ENCODE peak calls at places on chromosomes 6 and 20, in ten cellular contexts. G is nucleus accumbens, C is epithelial cell of esophagus, A is HEK293T, D is hepatocyte, U is kidney tubule cell, I is cardiac fibroblast, M is ELR, K is NCI-H2081, J is tibial artery. Z is an unnamed sample.

GRCh38 chr20:57224641-57225138 is 41.8 kb downstream of the BMP7 start:
- DNase-seq in M (peak; percentile 25), J (no peak), U (no peak), I (no peak), A (no peak), G (no peak), C (no peak), K (no peak), D (no peak), Z (no peak)

GRCh38 chr6:166997768-166998255 is 1.4 kb upstream of the CEP43 start:
- DNase-seq in C (peak; percentile 92), A (peak; percentile 72), U (peak; percentile 87), M (peak; percentile 86), K (peak; percentile 61), G (no peak), D (peak; percentile 84), J (peak; percentile 28), I (peak; percentile 77), Z (peak; percentile 25)

GRCh38 chr6:30987304-30987703 is 3.8 kb downstream of the MUC21 start:
- DNase-seq in I (no peak), G (no peak), D (no peak), K (no peak), J (no peak), U (no peak), A (no peak), C (no peak), M (no peak), Z (no peak)

GRCh38 chr6:8090650-8091049 is 11.7 kb downstream of the EEF1E1 start:
- DNase-seq in I (no peak), G (no peak), M (no peak), J (no peak), D (no peak), C (no peak), A (no peak), K (no peak), U (no peak), Z (no peak)

GRCh38 chr6:112851141-112851540 is 504.0 kb downstream of the RFPL4B start:
- DNase-seq in C (no peak), A (no peak), D (peak; percentile 19), M (no peak), J (no peak), K (no peak), U (no peak), I (peak; percentile 19), G (no peak), Z (no peak)

GRCh38 chr6:160400426-160400825 is 52.2 kb downstream of the SLC22A3 start:
- DNase-seq in C (no peak), K (no peak), D (no peak), U (peak; percentile 39), G (no peak), J (no peak), A (no peak), M (no peak), I (peak; percentile 69), Z (no peak)

GRCh38 chr6:21104288-21104687 is 489.3 kb upstream of the SOX4 start:
- DNase-seq in A (no peak), C (no peak), U (no peak), I (no peak), D (no peak), J (no peak), K (no peak), G (no peak), M (no peak), Z (no peak)

GRCh38 chr6:109834595-109835437 is 143.3 kb upstream of the GPR6 start:
- DNase-seq in M (no peak), J (no peak), K (peak; percentile 81), U (no peak), I (no peak), C (no peak), D (peak; percentile 10), G (no peak), A (no peak), Z (no peak)

GRCh38 chr20:32135983-32136515 is 26.5 kb downstream of the TM9SF4 start:
- DNase-seq in J (no peak), U (no peak), D (no peak), C (no peak), A (no peak), M (no peak), I (no peak), G (no peak), K (no peak), Z (no peak)

GRCh38 chr20:50366270-50367103 is 143.7 kb upstream of the PTPN1 start:
- DNase-seq in J (peak; percentile 60), D (peak; percentile 92), U (peak; percentile 77), M (peak; percentile 70), I (peak; percentile 92), C (peak; percentile 76), A (peak; percentile 40), G (no peak), K (peak; percentile 97), Z (peak; percentile 97)

GRCh38 chr6:168583821-168584220 is 142.8 kb downstream of the SMOC2 start:
- DNase-seq in C (no peak), G (no peak), J (no peak), D (no peak), U (no peak), I (no peak), M (no peak), K (no peak), A (no peak), Z (no peak)

GRCh38 chr6:39092124-39092523 is 22.9 kb downstream of the SAYSD1 start:
- DNase-seq in I (no peak), J (no peak), D (no peak), A (peak; percentile 42), K (peak; percentile 36), M (peak; percentile 28), C (no peak), U (no peak), G (no peak), Z (peak; percentile 13)

GRCh38 chr6:165556116-165556843 is 106.8 kb downstream of the PDE10A start:
- DNase-seq in M (no peak), G (no peak), D (no peak), U (peak; percentile 65), J (no peak), I (peak; percentile 63), A (no peak), C (peak; percentile 74), K (no peak), Z (no peak)

GRCh38 chr6:138662474-138662873 is 111.1 kb upstream of the CCDC28A start:
- DNase-seq in C (peak; percentile 96), G (no peak), I (peak; percentile 48), K (no peak), A (no peak), D (no peak), U (peak; percentile 20), M (peak; percentile 57), J (no peak), Z (no peak)

GRCh38 chr6:136987526-136987925 is 57.2 kb downstream of the IL20RA start:
- DNase-seq in I (no peak), K (peak; percentile 77), J (no peak), A (no peak), C (peak; percentile 67), G (no peak), U (no peak), D (no peak), M (no peak), Z (no peak)

GRCh38 chr20:34062651-34063482 is 49.2 kb downstream of the EIF2S2 start:
- DNase-seq in C (peak; percentile 79), D (no peak), A (no peak), M (peak; percentile 78), K (no peak), J (no peak), G (no peak), U (no peak), I (no peak), Z (no peak)

GRCh38 chr6:40232698-40233097 is 298.4 kb upstream of the MOCS1 start:
- DNase-seq in D (no peak), J (no peak), C (no peak), M (no peak), A (no peak), K (no peak), G (no peak), U (no peak), I (no peak), Z (no peak)

GRCh38 chr6:121540210-121540609 is 104.8 kb downstream of the GJA1 start:
- DNase-seq in D (no peak), U (no peak), C (no peak), J (no peak), G (no peak), I (no peak), K (peak; percentile 2), M (no peak), A (no peak), Z (peak; percentile 36)

GRCh38 chr6:117338567-117338966 is 73.2 kb downstream of the VGLL2 start:
- DNase-seq in A (no peak), D (no peak), K (no peak), M (no peak), G (no peak), C (no peak), I (no peak), J (no peak), U (no peak), Z (no peak)

GRCh38 chr6:5766260-5766659 is 240.5 kb downstream of the NRN1 start:
- DNase-seq in U (no peak), G (no peak), A (no peak), D (no peak), J (no peak), I (no peak), C (no peak), K (no peak), M (peak; percentile 6), Z (no peak)

GRCh38 chr20:13111249-13111911 is 102.6 kb downstream of the SPTLC3 start:
- DNase-seq in J (no peak), K (peak; percentile 13), G (no peak), M (no peak), I (no peak), D (no peak), U (no peak), C (no peak), A (no peak), Z (no peak)

GRCh38 chr6:88047510-88048150 is at the start of gene SPACA1:
- DNase-seq in J (no peak), M (no peak), D (no peak), G (no peak), C (no peak), A (no peak), U (no peak), K (no peak), I (no peak), Z (no peak)

GRCh38 chr6:129493396-129493902 is 216.5 kb downstream of the ARHGAP18 start:
- DNase-seq in G (no peak), M (peak; percentile 54), I (peak; percentile 28), U (peak; percentile 86), D (peak; percentile 44), A (no peak), J (no peak), C (peak; percentile 84), K (no peak), Z (no peak)

GRCh38 chr6:98787401-98787800 is 47.0 kb upstream of the POU3F2 start:
- DNase-seq in J (no peak), K (peak; percentile 3), A (no peak), C (no peak), U (no peak), D (no peak), I (no peak), M (no peak), G (no peak), Z (no peak)

GRCh38 chr6:37104935-37105781 is 64.8 kb upstream of the PIM1 start:
- DNase-seq in I (no peak), K (peak; percentile 3), C (no peak), A (no peak), D (no peak), G (no peak), U (no peak), M (no peak), J (no peak), Z (no peak)

GRCh38 chr20:41592516-41593192 is 25.5 kb downstream of the CHD6 start:
- DNase-seq in C (no peak), D (no peak), U (no peak), M (no peak), K (no peak), G (no peak), J (no peak), I (no peak), A (no peak), Z (no peak)

GRCh38 chr6:127207591-127208120 is 59.0 kb upstream of the RNF146 start:
- DNase-seq in M (peak; percentile 56), J (no peak), I (peak; percentile 48), C (no peak), A (no peak), K (no peak), D (no peak), G (no peak), U (no peak), Z (no peak)

GRCh38 chr6:156773476-156773875 is 3.7 kb upstream of the ARID1B start:
- DNase-seq in C (no peak), M (no peak), I (no peak), G (no peak), J (no peak), D (no peak), U (no peak), A (no peak), K (no peak), Z (no peak)

Z was measured in NCI-H2227 treated with DMSO at 0.1 percent for 48 hours.